ENCODE peak calls at places on chromosomes 11 and 22, in seven cellular contexts. K is IMR-90, B is neuronal stem cell, H is mesendoderm, V is mesenchymal stem cell, O is H1, S is trophoblast cell. Z is an unnamed sample.

GRCh38 chr11:113722221-113722620 is 16.1 kb upstream of the TMPRSS5 start:
- DNase-seq in O (no peak), B (no peak), K (no peak), H (no peak), S (no peak), V (no peak), Z (no peak)

GRCh38 chr11:133047036-133047800 is 485.1 kb downstream of the OPCML start:
- DNase-seq in H (no peak), S (no peak), O (no peak), K (no peak), V (no peak), B (no peak), Z (no peak)

GRCh38 chr22:29306175-29306829 is at the start of gene GAS2L1:
- DNase-seq in S (peak; percentile 69), O (peak; percentile 87), H (peak; percentile 92), B (peak; percentile 61), V (peak; percentile 87), K (peak; percentile 73), Z (peak; percentile 84)

GRCh38 chr11:95588821-95589220 is 200.8 kb downstream of the FAM76B start:
- DNase-seq in B (no peak), O (no peak), S (no peak), K (no peak), V (no peak), H (no peak), Z (no peak)

GRCh38 chr11:133945087-133945974 is 11.4 kb downstream of the IGSF9B start:
- DNase-seq in H (no peak), B (no peak), V (no peak), O (no peak), S (no peak), K (peak; percentile 14), Z (no peak)

GRCh38 chr11:6812391-6813005 is 13.0 kb upstream of the OR6A2 start:
- DNase-seq in V (peak; percentile 51), S (no peak), O (no peak), H (peak; percentile 76), K (peak; percentile 34), B (peak; percentile 43), Z (peak; percentile 52)

GRCh38 chr11:126817096-126817495 is 183.5 kb downstream of the KIRREL3 start:
- DNase-seq in H (no peak), S (no peak), K (peak; percentile 84), V (peak; percentile 24), O (no peak), B (no peak), Z (no peak)

GRCh38 chr22:25729595-25729994 is 12.4 kb upstream of the MYO18B start:
- DNase-seq in B (no peak), V (no peak), H (no peak), O (no peak), K (no peak), S (no peak), Z (peak; percentile 22)

GRCh38 chr22:19772673-19773469 is 12.3 kb downstream of the TBX1 start:
- DNase-seq in S (no peak), V (no peak), B (no peak), H (no peak), K (no peak), O (no peak), Z (no peak)

GRCh38 chr11:28517621-28518020 is 409.4 kb downstream of the METTL15 start:
- DNase-seq in K (no peak), H (no peak), B (no peak), O (no peak), V (no peak), S (no peak), Z (no peak)

GRCh38 chr22:33919591-33920501 is at the start of gene LARGE1:
- DNase-seq in H (peak; percentile 57), S (peak; percentile 1), O (peak; percentile 72), V (peak; percentile 40), B (peak; percentile 27), K (peak; percentile 20), Z (peak; percentile 64)

GRCh38 chr11:1310315-1310687 is 869 bp upstream of the TOLLIP start:
- DNase-seq in H (no peak), K (no peak), V (no peak), B (no peak), S (no peak), O (no peak), Z (no peak)

GRCh38 chr22:20258584-20259335 is 9.4 kb downstream of the RTN4R start:
- DNase-seq in H (no peak), K (no peak), S (no peak), B (no peak), V (no peak), O (no peak), Z (no peak)

GRCh38 chr11:62502030-62502730 is 44.4 kb downstream of the AHNAK start:
- DNase-seq in B (no peak), K (no peak), S (no peak), H (no peak), V (no peak), O (no peak), Z (no peak)

GRCh38 chr11:45486461-45486860 is 179.0 kb downstream of the CHST1 start:
- DNase-seq in H (no peak), B (no peak), S (no peak), V (no peak), O (no peak), K (no peak), Z (no peak)

GRCh38 chr22:46524203-46524740 is 13.1 kb downstream of the CELSR1 start:
- DNase-seq in B (no peak), O (no peak), V (no peak), S (no peak), K (no peak), H (no peak), Z (no peak)

GRCh38 chr11:134505125-134505524 is 93.1 kb upstream of the B3GAT1 start:
- DNase-seq in O (no peak), S (no peak), B (no peak), K (no peak), V (no peak), H (no peak), Z (no peak)

GRCh38 chr11:74330065-74330858 is 18.8 kb upstream of the P4HA3 start:
- DNase-seq in S (no peak), B (no peak), O (no peak), H (no peak), K (peak; percentile 80), V (peak; percentile 54), Z (no peak)

GRCh38 chr22:33563568-33563967 is 356.7 kb downstream of the LARGE1 start:
- DNase-seq in V (no peak), S (no peak), H (no peak), K (no peak), B (no peak), O (no peak), Z (no peak)

GRCh38 chr11:124961972-124962609 is 8.1 kb downstream of the CCDC15 start:
- DNase-seq in K (peak; percentile 85), B (peak; percentile 49), V (peak; percentile 85), S (peak; percentile 30), O (no peak), H (peak; percentile 73), Z (no peak)
- H2AK5ac ChIP-seq in K (no peak overlapping the region), B (no peak overlapping the region), V (no peak overlapping the region), S (no peak overlapping the region), O (no peak overlapping the region), H (no peak overlapping the region), Z (no peak overlapping the region)

DNA sequence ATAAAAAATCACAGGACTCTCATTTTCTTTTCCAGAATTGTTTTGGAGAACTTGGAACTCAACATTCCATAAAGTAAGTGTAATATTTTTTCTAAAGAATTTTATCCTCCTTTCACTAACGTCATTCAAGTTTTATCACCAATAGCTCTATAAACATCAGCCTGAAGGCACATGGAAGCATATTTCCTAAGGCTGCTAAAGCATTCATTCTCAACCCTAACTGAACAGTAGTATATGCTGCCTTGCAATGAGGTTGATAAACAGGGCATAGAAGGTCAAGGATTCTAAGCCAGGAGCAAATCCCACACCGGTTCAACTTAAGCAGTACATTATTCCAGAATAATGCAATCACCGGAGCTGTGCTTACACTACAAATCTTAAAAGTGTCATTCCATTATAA is 273.9 kb downstream of the RAB38 start:
- DNase-seq in O (no peak), V (no peak), B (no peak), S (no peak), H (no peak), K (no peak), Z (no peak)
- H2AK5ac ChIP-seq in O (no peak overlapping the region), V (no peak overlapping the region), B (no peak overlapping the region), S (no peak overlapping the region), H (no peak overlapping the region), K (no peak overlapping the region), Z (no peak overlapping the region)

GRCh38 chr11:128895505-128895904 is 4.3 kb downstream of the KCNJ5 start:
- DNase-seq in S (no peak), B (no peak), O (no peak), K (no peak), V (no peak), H (no peak), Z (no peak)

GRCh38 chr11:128892866-128893565 is 1.9 kb downstream of the KCNJ5 start:
- DNase-seq in K (no peak), V (no peak), O (no peak), H (peak; percentile 84), B (no peak), S (peak; percentile 71), Z (no peak)

GRCh38 chr11:128894296-128894681 is 3.1 kb downstream of the KCNJ5 start:
- DNase-seq in S (no peak), B (no peak), K (no peak), H (no peak), V (no peak), O (no peak), Z (no peak)

GRCh38 chr11:128894685-128895084 is 3.5 kb downstream of the KCNJ5 start:
- DNase-seq in B (no peak), V (no peak), H (no peak), O (no peak), S (peak; percentile 57), K (no peak), Z (no peak)

GRCh38 chr11:128893578-128894295 is 2.6 kb downstream of the KCNJ5 start:
- DNase-seq in B (no peak), H (no peak), V (no peak), S (no peak), O (no peak), K (no peak), Z (no peak)
- H2AK5ac ChIP-seq in B (peak overlapping the region; percentile 59), H (no peak overlapping the region), V (no peak overlapping the region), S (no peak overlapping the region), O (peak overlapping the region; percentile 13), K (no peak overlapping the region), Z (no peak overlapping the region)

GRCh38 chr11:108197351-108197750 is 25.1 kb downstream of the NPAT start:
- DNase-seq in S (no peak), B (no peak), H (no peak), K (no peak), V (no peak), O (no peak), Z (no peak)

GRCh38 chr11:108196901-108197300 is 25.5 kb downstream of the NPAT start:
- DNase-seq in O (no peak), S (no peak), H (no peak), K (no peak), V (no peak), B (no peak), Z (no peak)

GRCh38 chr11:108199446-108200321 is 22.8 kb downstream of the NPAT start:
- DNase-seq in V (peak; percentile 59), S (peak; percentile 95), O (no peak), B (no peak), K (peak; percentile 68), H (peak; percentile 74), Z (no peak)

GRCh38 chr11:108198833-108199232 is 23.6 kb downstream of the NPAT start:
- DNase-seq in S (no peak), O (no peak), B (no peak), V (no peak), K (no peak), H (no peak), Z (no peak)

DNA sequence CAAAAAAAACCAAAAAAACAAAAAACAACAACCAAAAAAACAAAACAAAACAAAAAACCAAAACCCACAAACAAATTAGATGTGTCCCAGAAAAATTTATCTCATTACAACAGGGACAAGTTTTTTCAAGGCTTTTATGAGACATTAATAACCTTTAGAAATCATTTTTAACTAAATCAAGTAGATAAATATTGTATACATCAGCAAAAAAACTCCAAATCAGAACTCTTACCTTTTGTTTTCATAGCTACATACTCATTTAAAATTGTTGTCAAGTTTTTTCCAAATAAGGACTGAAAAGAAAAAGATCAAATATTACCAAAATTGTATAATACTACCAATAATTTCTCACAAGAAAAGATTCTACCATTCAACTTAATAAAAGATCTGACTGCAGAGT is 28.7 kb downstream of the NPAT start:
- DNase-seq in S (no peak), K (no peak), B (no peak), O (no peak), V (no peak), H (no peak), Z (no peak)
- H2AK5ac ChIP-seq in S (no peak overlapping the region), K (no peak overlapping the region), B (no peak overlapping the region), O (no peak overlapping the region), V (no peak overlapping the region), H (no peak overlapping the region), Z (no peak overlapping the region)